ENCODE peak calls at places on chromosomes 2 and 18, in eight cellular contexts. Q, R, M, V, K, P, B and W are unnamed samples. For H3K4me1, the result is how much of the 10 kb centered on the place peaks cover.

GRCh38 chr2:191724015-191724414 is 46.1 kb downstream of the NABP1 start:
- DNase-seq in Q (no peak), P (no peak), B (no peak), M (no peak), V (no peak), R (no peak), K (no peak), W (no peak)

GRCh38 chr2:6068441-6068935 is 376.3 kb downstream of the SOX11 start:
- DNase-seq in M (no peak), K (no peak), P (no peak), B (no peak), V (no peak), Q (no peak), R (no peak), W (no peak)

GRCh38 chr2:108417254-108417653 is 31.8 kb upstream of the GCC2 start:
- DNase-seq in M (peak), R (no peak), B (peak), Q (no peak), K (no peak), P (no peak), V (no peak), W (no peak)

GRCh38 chr18:63505566-63506335 is 29.0 kb downstream of the SERPINB5 start:
- DNase-seq in Q (no peak), P (peak), V (no peak), K (peak), R (no peak), M (peak), B (peak), W (no peak)

GRCh38 chr18:32427084-32427933 is 43.4 kb downstream of the GAREM1 start:
- DNase-seq in R (no peak), B (no peak), P (no peak), M (no peak), K (no peak), Q (no peak), V (no peak), W (no peak)

GRCh38 chr2:237471457-237472186 is 15.4 kb upstream of the MLPH start:
- DNase-seq in V (peak), Q (peak), P (peak), B (peak), M (peak), R (no peak), K (peak), W (no peak)

GRCh38 chr2:228063558-228063957 is 117.9 kb downstream of the SPHKAP start:
- DNase-seq in K (no peak), P (no peak), M (no peak), R (no peak), Q (no peak), V (no peak), B (no peak), W (no peak)

GRCh38 chr18:77129150-77129551 is 3.4 kb downstream of the MBP start:
- DNase-seq in Q (peak), K (peak), V (no peak), P (no peak), B (no peak), M (peak), R (no peak), W (no peak)

GRCh38 chr2:188497736-188498135 is 206.1 kb downstream of the GULP1 start:
- DNase-seq in P (no peak), M (no peak), B (no peak), R (no peak), Q (no peak), V (no peak), K (no peak), W (no peak)

GRCh38 chr2:18940184-18940583 is 350.8 kb upstream of the NT5C1B start:
- DNase-seq in M (no peak), R (no peak), P (no peak), K (no peak), Q (no peak), B (no peak), V (no peak), W (no peak)

GRCh38 chr2:96772903-96773675 is 12.4 kb downstream of the CNNM4 start:
- DNase-seq in P (no peak), B (no peak), R (peak), M (no peak), K (no peak), Q (no peak), V (no peak), W (no peak)

GRCh38 chr18:77103181-77103875 is 29.3 kb downstream of the MBP start:
- DNase-seq in R (no peak), B (no peak), K (no peak), P (no peak), M (no peak), Q (no peak), V (no peak), W (no peak)

GRCh38 chr2:35731674-35732073 is 623.9 kb upstream of the CRIM1 start:
- DNase-seq in P (no peak), M (no peak), V (no peak), B (no peak), Q (no peak), K (no peak), R (no peak), W (no peak)

GRCh38 chr2:35080231-35080905 is 1275.2 kb upstream of the CRIM1 start:
- DNase-seq in M (peak), R (no peak), V (no peak), B (no peak), Q (no peak), P (no peak), K (no peak), W (no peak)

GRCh38 chr2:127700527-127701192 is 637 bp upstream of the SFT2D3 start:
- DNase-seq in P (peak), Q (peak), R (peak), B (no peak), K (peak), V (no peak), M (peak), W (no peak)

GRCh38 chr18:12657849-12658829 is at the start of gene SPIRE1:
- DNase-seq in B (peak), P (peak), K (peak), V (peak), R (peak), M (peak), Q (peak), W (peak)

GRCh38 chr2:208222351-208222750 is 32.5 kb downstream of the IDH1 start:
- DNase-seq in Q (no peak), R (no peak), K (no peak), B (no peak), P (no peak), M (peak), V (no peak), W (no peak)

GRCh38 chr2:1219901-1220691 is 193.2 kb upstream of the TPO start:
- DNase-seq in R (no peak), B (no peak), K (no peak), Q (no peak), M (no peak), P (no peak), V (no peak), W (no peak)

GRCh38 chr2:40193670-40194026 is 258.2 kb downstream of the SLC8A1 start:
- DNase-seq in K (no peak), P (no peak), M (no peak), V (no peak), Q (no peak), B (no peak), R (no peak), W (no peak)

GRCh38 chr2:72214429-72215143 is 66.9 kb upstream of the CYP26B1 start:
- DNase-seq in M (peak), R (no peak), K (peak), B (peak), P (no peak), Q (no peak), V (no peak), W (no peak)

GRCh38 chr2:214035091-214035852 is 375.6 kb upstream of the VWC2L start:
- DNase-seq in V (no peak), R (no peak), M (no peak), P (no peak), B (no peak), Q (no peak), K (no peak), W (no peak)

GRCh38 chr18:46767217-46767616 is 10.4 kb upstream of the ST8SIA5 start:
- DNase-seq in K (no peak), P (no peak), V (no peak), R (no peak), Q (no peak), B (no peak), M (no peak), W (no peak)

GRCh38 chr2:182077451-182078142 is 91.9 kb downstream of the PPP1R1C start:
- DNase-seq in R (no peak), K (peak), Q (no peak), B (peak), M (peak), V (no peak), P (peak), W (no peak)

GRCh38 chr18:67651438-67651837 is 134.9 kb upstream of the DSEL start:
- DNase-seq in V (no peak), M (no peak), P (no peak), R (no peak), Q (no peak), K (no peak), B (no peak), W (no peak)

GRCh38 chr2:231144896-231145295 is 20.1 kb upstream of the HTR2B start:
- DNase-seq in K (no peak), Q (no peak), V (no peak), B (no peak), P (no peak), M (no peak), R (no peak), W (no peak)

GRCh38 chr2:190649798-190650390 is 1.0 kb downstream of the NAB1 start:
- DNase-seq in V (no peak), P (peak), K (no peak), M (peak), R (no peak), Q (no peak), B (peak), W (no peak)

GRCh38 chr2:239135531-239135930 is 265.3 kb downstream of the HDAC4 start:
- DNase-seq in B (no peak), V (no peak), Q (no peak), P (no peak), K (no peak), M (no peak), R (no peak), W (no peak)

GRCh38 chr2:203463176-203463797 is 71.8 kb downstream of the RAPH1 start:
- DNase-seq in Q (no peak), P (peak), M (no peak), K (no peak), V (no peak), B (no peak), R (no peak), W (no peak)

GRCh38 chr18:41681138-41681881 is 273.7 kb upstream of the PIK3C3 start:
- DNase-seq in V (no peak), Q (no peak), M (peak), K (no peak), B (peak), P (no peak), R (no peak), W (no peak)

GRCh38 chr2:44944102-44944951 is 2.8 kb downstream of the SIX3 start:
- DNase-seq in R (no peak), P (peak), M (no peak), Q (no peak), K (no peak), B (no peak), V (no peak), W (no peak)

GRCh38 chr2:36706021-36706328 is 9.5 kb downstream of the VIT start:
- DNase-seq in Q (no peak), M (no peak), P (no peak), B (no peak), K (no peak), R (no peak), V (no peak), W (no peak)

GRCh38 chr18:50866765-50867164 is 12.2 kb upstream of the ME2 start:
- DNase-seq in M (peak), V (no peak), B (peak), P (no peak), R (no peak), K (no peak), Q (no peak), W (no peak)

GRCh38 chr2:101725515-101726192 is 28.1 kb downstream of the MAP4K4 start:
- DNase-seq in P (peak), Q (no peak), V (no peak), B (no peak), M (peak), K (no peak), R (no peak), W (no peak)

GRCh38 chr2:120778244-120778643 is 42.6 kb downstream of the GLI2 start:
- DNase-seq in V (no peak), K (no peak), B (no peak), R (no peak), Q (no peak), P (no peak), M (peak), W (no peak)

GRCh38 chr2:8432712-8433336 is 249.0 kb upstream of the ID2 start:
- DNase-seq in Q (no peak), B (no peak), P (no peak), V (no peak), M (no peak), R (no peak), K (no peak), W (no peak)

GRCh38 chr2:74004212-74005182 is 19.8 kb downstream of the TET3 start:
- DNase-seq in R (no peak), K (no peak), M (no peak), Q (no peak), V (no peak), B (no peak), P (no peak), W (no peak)

GRCh38 chr2:74007120-74007519 is 22.4 kb downstream of the TET3 start:
- DNase-seq in B (no peak), R (no peak), Q (no peak), K (no peak), V (no peak), M (no peak), P (no peak), W (no peak)

GRCh38 chr2:74005786-74006185 is 21.1 kb downstream of the TET3 start:
- DNase-seq in K (no peak), P (no peak), Q (no peak), M (no peak), B (no peak), R (no peak), V (no peak), W (no peak)

GRCh38 chr2:74008761-74009395 is 24.2 kb downstream of the TET3 start:
- DNase-seq in P (peak), M (no peak), B (no peak), R (no peak), Q (no peak), V (no peak), K (no peak), W (no peak)

DNA sequence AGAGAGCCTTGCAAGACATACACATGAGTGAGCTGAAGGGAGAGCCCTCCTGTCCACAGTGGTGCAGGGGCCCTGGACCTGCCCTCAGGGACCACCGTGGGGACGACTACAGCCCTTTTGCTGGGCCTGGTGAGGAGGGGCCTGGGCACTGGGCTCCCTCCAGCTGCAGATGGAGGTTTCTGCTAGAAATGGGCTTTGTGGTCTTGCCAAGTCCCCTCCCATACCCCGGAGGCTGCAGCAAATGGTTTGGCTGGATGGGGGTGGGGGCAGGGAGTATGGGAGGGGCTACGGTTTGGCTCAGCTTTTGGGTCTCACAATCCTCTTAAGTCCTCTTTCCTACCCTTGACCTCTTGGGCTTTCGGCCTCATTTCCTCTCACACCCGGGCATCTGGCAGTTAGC is 21.7 kb downstream of the TET3 start:
- DNase-seq in R (peak), P (no peak), B (no peak), V (no peak), K (no peak), M (no peak), Q (no peak), W (no peak)
- H3K4me1 ChIP-seq in R (half or more), P (under half), B (under half), V (under half), K (under half), M (under half), Q (half or more), W (under half)

GRCh38 chr18:4755848-4756247 is 300.7 kb upstream of the DLGAP1 start:
- DNase-seq in V (no peak), Q (no peak), M (no peak), B (no peak), R (no peak), K (no peak), P (no peak), W (no peak)
- H3K4me3 ChIP-seq in V (no peak), Q (no peak), M (no peak), B (no peak), R (no peak), K (no peak), P (no peak), W (no peak)

DNA sequence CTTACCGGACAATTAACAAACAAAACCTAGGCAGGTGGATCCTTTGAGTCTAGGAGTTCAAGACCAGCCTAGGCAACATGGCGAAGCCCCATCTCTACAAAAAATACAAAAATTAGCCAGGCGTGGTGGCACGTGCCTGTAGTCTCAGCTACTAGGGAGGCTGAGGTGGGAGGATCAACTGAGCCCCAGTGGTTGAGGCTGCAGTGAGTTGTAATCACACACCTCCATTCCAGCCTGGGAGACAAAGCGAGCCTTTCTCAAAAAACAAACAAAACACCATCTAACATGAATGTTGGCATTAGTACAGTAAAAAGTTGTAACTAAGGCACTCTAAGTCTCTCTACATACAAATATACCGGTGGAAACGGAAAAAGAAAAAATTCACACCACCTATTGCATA is 5.3 kb downstream of the SP3 start:
- DNase-seq in R (no peak), B (no peak), P (no peak), M (no peak), Q (no peak), V (no peak), K (no peak), W (no peak)
- H3K4me1 ChIP-seq in R (half or more), B (under half), P (under half), M (under half), Q (half or more), V (under half), K (under half), W (half or more)

GRCh38 chr2:158967731-158968395 is 577 bp upstream of the TANC1 start:
- DNase-seq in R (peak), M (peak), Q (peak), V (peak), B (peak), P (peak), K (peak), W (peak)
- H3K4me3 ChIP-seq in R (peak), M (peak), Q (peak), V (peak), B (peak), P (peak), K (peak), W (peak)

GRCh38 chr2:157336137-157336721 is 10.6 kb upstream of the ERMN start:
- DNase-seq in P (peak), M (peak), B (peak), R (no peak), Q (no peak), K (no peak), V (no peak), W (peak)
- H3K4me1 ChIP-seq in P (under half), M (under half), B (under half), R (under half), Q (under half), K (under half), V (under half), W (under half)